ENCODE peak calls at places on chromosome 19, in ten cellular contexts. F is T-helper 2 cell; O is stimulated activated CD4-positive, alpha-beta T cell treated with anti-CD3 and anti-CD28 coated beads, Interleukin-2, amount 100 ng/mL, for 48 hours; C is testis; H is non-pigmented ciliary epithelial cell; A is hypothalamus; M is astrocyte of the hippocampus; Q is tibial nerve; W is neuronal stem cell; K is B cell. U is an unnamed sample.

GRCh38 chr19:48530044-48530720 is 18.5 kb upstream of the LMTK3 start:
- DNase-seq in M (no peak), W (no peak), C (no peak), O (no peak), K (no peak), F (no peak), Q (no peak), A (no peak), H (no peak), U (no peak)

GRCh38 chr19:45637890-45638667 is 1.1 kb downstream of the EML2 start:
- DNase-seq in W (no peak), O (no peak), Q (no peak), F (no peak), H (no peak), A (no peak), K (no peak), M (peak), C (peak), U (no peak)

GRCh38 chr19:51320258-51320657 is 8.8 kb downstream of the IGLON5 start:
- DNase-seq in M (no peak), Q (no peak), W (no peak), H (no peak), A (peak), F (no peak), K (no peak), O (no peak), C (peak), U (no peak)

GRCh38 chr19:41554902-41555301 is 21.1 kb upstream of the CEACAM21 start:
- DNase-seq in H (no peak), C (no peak), W (no peak), M (no peak), O (no peak), K (no peak), F (peak), Q (no peak), A (no peak), U (no peak)

GRCh38 chr19:51710163-51710562 is 13.6 kb downstream of the HAS1 start:
- DNase-seq in H (no peak), F (no peak), K (no peak), Q (no peak), M (peak), C (no peak), A (no peak), O (no peak), W (no peak), U (no peak)

GRCh38 chr19:48341515-48342413 is 16.4 kb downstream of the EMP3 start:
- DNase-seq in K (no peak), H (no peak), W (no peak), C (no peak), M (no peak), F (no peak), O (no peak), A (no peak), Q (no peak), U (no peak)

GRCh38 chr19:10333758-10334339 is 520 bp upstream of the RAVER1 start:
- DNase-seq in A (no peak), H (no peak), O (no peak), F (no peak), M (peak), K (no peak), C (peak), W (no peak), Q (no peak), U (no peak)

GRCh38 chr19:1773173-1773572 is 19.9 kb downstream of the ONECUT3 start:
- DNase-seq in H (no peak), K (no peak), A (no peak), M (peak), Q (no peak), W (no peak), F (no peak), O (no peak), C (no peak), U (no peak)

GRCh38 chr19:2261438-2262172 is 5.4 kb upstream of the JSRP1 start:
- DNase-seq in H (no peak), C (no peak), F (peak), A (no peak), W (no peak), O (peak), Q (no peak), M (peak), K (no peak), U (no peak)

GRCh38 chr19:54325194-54325621 is 12.2 kb upstream of the LILRA5 start:
- DNase-seq in A (no peak), M (peak), H (no peak), Q (no peak), C (peak), O (peak), F (peak), K (no peak), W (peak), U (peak)

GRCh38 chr19:409006-409514 is at the start of gene C2CD4C:
- DNase-seq in O (peak), M (peak), A (no peak), W (no peak), K (peak), F (no peak), H (no peak), Q (peak), C (no peak), U (no peak)

GRCh38 chr19:57437931-57438330 is 2.8 kb downstream of the ZNF749 start:
- DNase-seq in C (no peak), K (no peak), M (peak), O (no peak), A (no peak), H (no peak), Q (no peak), F (no peak), W (no peak), U (no peak)

GRCh38 chr19:4914736-4915501 is 5.6 kb downstream of the UHRF1 start:
- DNase-seq in F (peak), A (no peak), W (no peak), H (peak), C (peak), Q (no peak), K (peak), O (peak), M (peak), U (no peak)

GRCh38 chr19:44552324-44552723 is 22.8 kb upstream of the CEACAM20 start:
- DNase-seq in O (peak), W (no peak), M (peak), K (no peak), C (peak), A (no peak), F (no peak), H (no peak), Q (no peak), U (peak)

GRCh38 chr19:2328401-2329161 is at the start of the genes LSM7 and SPPL2B:
- DNase-seq in O (peak), W (peak), A (peak), C (peak), H (peak), Q (peak), K (peak), M (peak), F (peak), U (peak)

GRCh38 chr19:3494051-3494450 is 6.4 kb downstream of the DOHH start:
- DNase-seq in C (peak), M (no peak), O (peak), F (no peak), Q (no peak), K (peak), A (peak), W (no peak), H (no peak), U (peak)

GRCh38 chr19:55549500-55550320 is 4.4 kb upstream of the SBK3 start:
- DNase-seq in Q (no peak), W (peak), C (no peak), K (no peak), F (no peak), O (no peak), M (peak), H (peak), A (no peak), U (no peak)

GRCh38 chr19:33442706-33443105 is 69.2 kb downstream of the CEBPG start:
- DNase-seq in O (no peak), C (no peak), F (no peak), A (no peak), K (no peak), M (no peak), H (no peak), W (no peak), Q (no peak), U (no peak)

GRCh38 chr19:46618670-46619231 is 6.1 kb downstream of the PTGIR start:
- DNase-seq in C (no peak), H (no peak), A (no peak), F (no peak), K (peak), M (no peak), O (no peak), Q (no peak), W (no peak), U (peak)

GRCh38 chr19:51688665-51689571 is 4.2 kb upstream of the SPACA6 start:
- DNase-seq in C (peak), K (peak), H (peak), F (no peak), Q (peak), W (peak), M (peak), A (peak), O (no peak), U (no peak)

U was measured in germinal center.